ENCODE peak calls at places on chromosomes 16 and 17, in seven cellular contexts. F, Q, X, L, T, W and A are unnamed samples. For H3K4me1, the result is how much of the 10 kb centered on the place peaks cover.

GRCh38 chr17:83006515-83007455 is 72.6 kb upstream of the METRNL start:
- DNase-seq in F (no peak), Q (no peak), X (no peak), L (no peak), T (no peak), W (no peak), A (no peak)

GRCh38 chr16:1465567-1465915 is 9.3 kb downstream of the CLCN7 start:
- DNase-seq in F (no peak), Q (no peak), X (no peak), L (no peak), T (no peak), W (no peak), A (no peak)

GRCh38 chr17:74437702-74438101 is 5.8 kb downstream of the GPRC5C start:
- DNase-seq in F (no peak), Q (no peak), X (no peak), L (peak), T (no peak), W (no peak), A (no peak)

GRCh38 chr17:39628655-39629493 is 2.1 kb downstream of the PPP1R1B start:
- DNase-seq in F (no peak), Q (no peak), X (no peak), L (no peak), T (no peak), W (peak), A (peak)

GRCh38 chr17:57420674-57421392 is 164.5 kb downstream of the MSI2 start:
- DNase-seq in F (no peak), Q (no peak), X (no peak), L (no peak), T (no peak), W (peak), A (peak)

GRCh38 chr17:45228121-45228941 is 6.6 kb downstream of the FMNL1 start:
- DNase-seq in F (peak), Q (no peak), X (no peak), L (no peak), T (no peak), W (no peak), A (peak)

GRCh38 chr16:16915771-16916170 is 536.8 kb downstream of the NPIPA7 start:
- DNase-seq in F (no peak), Q (no peak), X (no peak), L (no peak), T (no peak), W (no peak), A (no peak)

GRCh38 chr16:11627822-11628457 is 40.3 kb upstream of the SNN start:
- DNase-seq in F (no peak), Q (no peak), X (no peak), L (peak), T (peak), W (peak), A (no peak)

GRCh38 chr16:87765473-87765775 is 362 bp downstream of the KLHDC4 start:
- DNase-seq in F (no peak), Q (no peak), X (peak), L (no peak), T (peak), W (no peak), A (peak)

GRCh38 chr16:49203361-49203760 is 78.3 kb downstream of the CBLN1 start:
- DNase-seq in F (no peak), Q (no peak), X (no peak), L (no peak), T (no peak), W (no peak), A (no peak)

GRCh38 chr17:82753516-82753915 is 1.7 kb downstream of the TBCD start:
- DNase-seq in F (no peak), Q (no peak), X (no peak), L (no peak), T (no peak), W (no peak), A (no peak)

GRCh38 chr16:82855471-82855870 is 228.7 kb downstream of the CDH13 start:
- DNase-seq in F (no peak), Q (no peak), X (no peak), L (no peak), T (no peak), W (no peak), A (no peak)

GRCh38 chr17:31696184-31696602 is 162.9 kb downstream of the COPRS start:
- DNase-seq in F (no peak), Q (peak), X (peak), L (no peak), T (peak), W (peak), A (peak)

GRCh38 chr16:79269211-79269863 is 331.2 kb downstream of the MAF start:
- DNase-seq in F (no peak), Q (no peak), X (no peak), L (no peak), T (no peak), W (no peak), A (no peak)

GRCh38 chr17:37131064-37131463 is 182.3 kb downstream of the AATF start:
- DNase-seq in F (no peak), Q (no peak), X (no peak), L (no peak), T (peak), W (no peak), A (no peak)

GRCh38 chr16:71282943-71283342 is 6.3 kb downstream of the CMTR2 start:
- DNase-seq in F (no peak), Q (no peak), X (no peak), L (no peak), T (no peak), W (no peak), A (no peak)

GRCh38 chr16:22386976-22387375 is 12.6 kb upstream of the CDR2 start:
- DNase-seq in F (no peak), Q (no peak), X (no peak), L (no peak), T (peak), W (no peak), A (no peak)

GRCh38 chr17:1482686-1483445 is 9.6 kb downstream of the MYO1C start:
- DNase-seq in F (peak), Q (no peak), X (no peak), L (no peak), T (no peak), W (no peak), A (no peak)

GRCh38 chr17:14792751-14793150 is 472.4 kb downstream of the PMP22 start:
- DNase-seq in F (no peak), Q (no peak), X (no peak), L (no peak), T (no peak), W (no peak), A (peak)

GRCh38 chr17:80264793-80265075 is 4.1 kb downstream of the RNF213 start:
- DNase-seq in F (no peak), Q (no peak), X (no peak), L (no peak), T (no peak), W (no peak), A (no peak)

GRCh38 chr17:80262291-80262690 is 1.6 kb downstream of the RNF213 start:
- DNase-seq in F (no peak), Q (no peak), X (no peak), L (no peak), T (no peak), W (no peak), A (no peak)

GRCh38 chr17:80264048-80264792 is 3.6 kb downstream of the RNF213 start:
- DNase-seq in F (peak), Q (no peak), X (no peak), L (no peak), T (no peak), W (peak), A (peak)

GRCh38 chr17:80262775-80263244 is 2.2 kb downstream of the RNF213 start:
- DNase-seq in F (no peak), Q (no peak), X (peak), L (no peak), T (no peak), W (no peak), A (no peak)

DNA sequence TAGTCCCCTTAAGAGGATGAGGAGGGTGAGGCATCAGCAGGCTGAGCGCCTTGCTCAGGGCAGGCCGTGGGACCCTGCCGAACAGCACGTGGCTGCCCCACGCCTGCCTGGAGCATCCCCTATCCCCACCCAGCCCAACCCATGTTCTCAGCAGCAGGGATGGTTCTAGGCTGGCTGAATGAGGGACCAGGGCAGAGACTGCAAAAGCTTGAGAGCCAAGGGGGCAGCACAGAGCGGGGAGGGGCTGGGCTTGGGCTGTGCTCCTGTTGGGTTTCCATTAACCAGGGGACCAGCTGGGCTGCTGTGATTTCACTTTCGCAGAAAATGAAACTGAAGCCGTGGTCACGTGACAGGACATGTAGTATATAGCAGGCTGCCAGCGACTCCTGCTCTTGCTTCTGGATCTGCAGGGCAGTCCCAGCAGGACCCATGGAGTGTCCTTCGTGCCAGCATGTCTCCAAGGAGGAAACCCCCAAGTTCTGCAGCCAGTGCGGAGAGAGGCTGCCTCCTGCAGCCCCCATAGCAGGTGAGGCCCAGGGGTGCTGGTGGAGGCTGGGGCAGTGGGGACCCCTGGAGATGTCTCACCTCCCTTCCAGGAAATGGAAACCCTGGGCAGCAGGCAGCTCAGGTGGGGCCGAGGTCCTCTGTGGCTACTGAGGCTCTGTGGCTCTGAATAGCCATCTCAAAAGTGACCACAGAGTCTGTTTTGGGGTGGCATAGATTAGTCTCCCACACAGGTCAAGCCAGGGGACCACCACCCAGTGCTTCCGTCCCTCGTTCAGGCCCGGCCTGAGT is 2.8 kb downstream of the RNF213 start:
- DNase-seq in F (peak), Q (peak), X (peak), L (no peak), T (peak), W (peak), A (peak)
- TF ChIP-seq POLR2A in F (peak), Q (no peak), X (no peak), L (no peak), T (peak), W (no peak), A (peak)

DNA sequence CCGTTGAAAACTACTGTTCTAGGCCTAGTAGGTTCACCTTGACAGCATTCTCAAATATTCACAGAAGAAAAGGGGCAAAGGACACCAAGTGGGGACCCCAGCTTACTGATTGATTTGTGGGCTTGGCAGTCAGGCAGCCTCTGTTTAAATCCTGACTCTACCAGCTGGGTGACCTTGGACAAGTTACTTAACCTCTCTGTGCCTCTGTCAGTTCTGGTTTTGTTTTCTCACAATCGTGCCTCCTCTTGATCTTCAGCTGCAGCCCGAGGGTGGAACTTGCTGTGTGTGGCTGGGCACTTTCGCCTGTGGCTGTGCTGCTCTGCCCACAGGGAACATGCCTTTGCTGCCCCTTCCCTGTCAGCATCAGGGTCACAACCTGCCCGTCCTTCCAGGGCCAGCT is 17.8 kb downstream of the RAP1GAP2 start:
- DNase-seq in F (no peak), Q (no peak), X (no peak), L (no peak), T (no peak), W (no peak), A (no peak)
- H3K4me3 ChIP-seq in F (peak), Q (peak), X (no peak), L (no peak), T (no peak), W (peak), A (no peak)

GRCh38 chr17:64628641-64629040 is 33.5 kb downstream of the SMURF2 start:
- DNase-seq in F (no peak), Q (no peak), X (no peak), L (no peak), T (no peak), W (no peak), A (no peak)
- H3K4me1 ChIP-seq in F (under half), Q (under half), X (under half), L (under half), T (under half), W (under half), A (under half)

GRCh38 chr16:89646270-89646669 is 11.2 kb downstream of the CHMP1A start:
- DNase-seq in F (no peak), Q (no peak), X (no peak), L (no peak), T (no peak), W (no peak), A (no peak)

GRCh38 chr16:89641719-89642187 is 15.8 kb downstream of the CHMP1A start:
- DNase-seq in F (no peak), Q (no peak), X (no peak), L (no peak), T (no peak), W (no peak), A (no peak)

GRCh38 chr16:89645122-89645521 is 12.4 kb downstream of the CHMP1A start:
- DNase-seq in F (no peak), Q (no peak), X (no peak), L (no peak), T (no peak), W (no peak), A (no peak)

GRCh38 chr16:89642574-89642973 is 14.9 kb downstream of the CHMP1A start:
- DNase-seq in F (no peak), Q (no peak), X (no peak), L (no peak), T (no peak), W (no peak), A (no peak)

DNA sequence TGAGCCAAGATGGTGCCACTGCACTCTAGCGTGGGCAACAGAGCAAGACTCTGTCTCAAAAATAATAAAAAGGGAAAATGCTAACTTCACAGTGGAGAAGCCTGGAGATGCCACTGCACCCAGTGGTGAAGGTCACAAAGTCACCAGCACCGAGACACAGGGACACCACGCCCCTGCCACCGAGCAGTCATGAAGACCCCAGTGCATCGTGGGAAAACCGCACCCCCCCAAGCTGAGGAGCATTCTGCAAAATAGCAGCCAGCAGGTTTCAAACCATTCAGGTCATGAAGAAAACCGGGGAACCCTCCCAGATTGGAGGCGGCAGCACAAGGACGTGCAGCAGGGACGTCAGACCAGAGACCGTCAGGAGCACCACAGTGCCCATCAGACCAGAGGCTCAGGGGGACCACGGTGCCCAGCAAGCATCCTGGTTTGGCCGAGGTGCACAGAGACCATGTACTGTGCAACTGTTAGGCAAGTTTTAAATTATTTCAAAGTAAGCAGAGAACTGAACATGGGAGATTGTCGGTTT is 13.7 kb downstream of the CHMP1A start:
- DNase-seq in F (no peak), Q (no peak), X (no peak), L (no peak), T (no peak), W (no peak), A (no peak)
- TF ChIP-seq POLR2A in F (no peak), Q (no peak), X (no peak), L (no peak), T (no peak), W (no peak), A (no peak)

GRCh38 chr17:78929908-78930775 is 5.0 kb upstream of the TIMP2 start:
- DNase-seq in F (peak), Q (no peak), X (peak), L (no peak), T (no peak), W (no peak), A (no peak)

GRCh38 chr17:78935419-78936323 is 10.5 kb upstream of the TIMP2 start:
- DNase-seq in F (no peak), Q (peak), X (peak), L (no peak), T (peak), W (peak), A (peak)

GRCh38 chr17:78934681-78935418 is 9.7 kb upstream of the TIMP2 start:
- DNase-seq in F (no peak), Q (no peak), X (no peak), L (no peak), T (peak), W (no peak), A (no peak)

GRCh38 chr17:78933959-78934568 is 8.9 kb upstream of the TIMP2 start:
- DNase-seq in F (peak), Q (peak), X (peak), L (no peak), T (peak), W (peak), A (peak)

DNA sequence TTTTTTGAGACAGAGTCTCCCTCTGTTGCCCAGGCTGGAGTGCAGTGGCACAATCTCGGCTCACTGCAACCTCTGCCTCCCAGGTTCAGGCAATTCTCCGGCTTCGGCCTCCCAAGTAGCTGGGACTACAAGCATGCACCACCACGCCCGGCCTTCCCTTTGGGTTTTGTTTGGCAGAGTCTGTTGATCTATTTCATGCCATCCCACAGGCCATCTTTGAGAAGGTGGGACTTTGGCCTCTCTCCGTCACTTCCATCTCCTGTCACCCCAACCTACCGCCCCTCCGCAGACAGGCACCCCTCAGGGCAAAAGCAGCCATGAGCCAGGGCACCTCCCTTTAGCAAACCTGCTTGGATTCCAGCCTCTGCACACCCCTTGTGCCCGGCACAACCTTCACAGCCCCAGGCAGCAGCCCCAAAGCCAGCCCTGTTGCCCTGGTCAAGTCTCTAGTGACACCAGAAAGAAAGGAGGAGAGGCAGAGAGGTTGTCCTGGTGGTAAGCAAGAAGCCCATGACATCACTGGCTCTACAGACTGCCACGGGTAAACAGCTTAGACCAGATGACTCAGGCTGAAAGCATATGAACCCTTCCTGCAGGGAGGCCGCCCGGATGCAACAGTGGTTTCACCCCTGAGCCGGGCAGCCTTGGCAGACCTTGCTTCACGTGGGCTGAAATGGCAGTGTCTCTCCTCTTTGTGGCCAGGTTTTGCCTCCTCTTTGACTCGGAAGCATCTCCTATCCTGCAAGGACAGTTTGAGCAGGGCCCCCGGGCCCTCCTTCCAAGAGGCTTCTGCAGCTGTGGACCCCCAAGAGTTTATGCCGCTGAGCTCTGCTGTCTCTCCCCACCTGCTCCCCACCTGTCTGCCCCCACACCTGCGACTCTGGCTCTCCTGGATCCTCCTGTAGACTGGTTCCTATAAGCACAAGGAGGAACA is 8.1 kb upstream of the TIMP2 start:
- DNase-seq in F (no peak), Q (no peak), X (peak), L (peak), T (peak), W (peak), A (peak)
- H3K4me3 ChIP-seq in F (peak), Q (no peak), X (no peak), L (peak), T (peak), W (peak), A (no peak)

DNA sequence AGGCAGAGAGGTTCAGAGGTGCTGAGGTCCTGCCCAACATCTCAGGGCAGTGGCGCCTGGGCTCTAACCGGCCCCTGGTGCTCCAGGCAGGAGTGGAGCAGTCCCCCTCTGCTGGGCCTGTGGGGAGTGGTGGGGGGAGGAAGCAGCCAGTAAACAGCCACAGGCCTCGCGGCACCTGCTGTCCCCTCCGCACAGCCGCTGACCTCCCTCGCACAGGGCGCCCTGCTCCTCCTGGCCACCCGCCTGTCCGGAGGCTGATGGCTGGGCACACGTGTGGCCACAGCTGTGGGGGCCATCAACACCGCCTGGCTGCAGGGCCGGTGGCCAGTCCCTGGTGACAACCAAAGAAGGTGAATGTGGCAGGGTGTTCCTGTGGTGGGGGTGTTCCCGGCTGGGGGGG is 36.8 kb upstream of the PABPN1L start:
- DNase-seq in F (no peak), Q (no peak), X (no peak), L (no peak), T (no peak), W (no peak), A (no peak)
- H3K4me1 ChIP-seq in F (under half), Q (under half), X (under half), L (under half), T (under half), W (under half), A (under half)